ENCODE peak calls at places on chromosomes 16 and 17, in four cellular contexts. Z, X, E and Y are unnamed samples.

GRCh38 chr16:82963653-82964052 is 336.9 kb downstream of the CDH13 start:
- DNase-seq in Z (no peak), X (no peak), E (no peak), Y (no peak)

GRCh38 chr16:72612718-72613117 is 435.2 kb downstream of the ZFHX3 start:
- DNase-seq in Z (no peak), X (no peak), E (no peak), Y (no peak)

GRCh38 chr16:69500496-69500895 is 65.3 kb upstream of the NFAT5 start:
- DNase-seq in Z (no peak), X (no peak), E (no peak), Y (no peak)

GRCh38 chr17:77778636-77779524 is 179.6 kb upstream of the TNRC6C start:
- DNase-seq in Z (no peak), X (peak; percentile 37), E (no peak), Y (peak; percentile 61)

GRCh38 chr16:11597268-11597690 is 10.6 kb upstream of the LITAF start:
- DNase-seq in Z (no peak), X (peak; percentile 72), E (peak; percentile 68), Y (peak; percentile 20)

GRCh38 chr17:55402374-55402773 is 19.3 kb downstream of the MMD start:
- DNase-seq in Z (no peak), X (no peak), E (no peak), Y (no peak)

GRCh38 chr17:81029859-81030258 is 5.1 kb upstream of the BAIAP2 start:
- DNase-seq in Z (no peak), X (no peak), E (no peak), Y (no peak)

GRCh38 chr17:82920150-82920549 is 80.3 kb upstream of the ZNF750 start:
- DNase-seq in Z (no peak), X (no peak), E (no peak), Y (no peak)